ENCODE peak calls at places on chromosomes 7 and 10, in four cellular contexts. T is neural progenitor cell, X is GM23248, V is HCT116. S is an unnamed sample.

GRCh38 chr7:135098391-135098790 is 49.5 kb upstream of the TMEM140 start:
- DNase-seq in V (no peak), T (no peak), X (no peak), S (no peak)

GRCh38 chr10:123681285-123681684 is 15.1 kb downstream of the GPR26 start:
- DNase-seq in T (no peak), V (no peak), X (no peak), S (no peak)

GRCh38 chr7:105218939-105219770 is 169.6 kb downstream of the SRPK2 start:
- DNase-seq in V (no peak), T (no peak), X (no peak), S (no peak)

GRCh38 chr7:67267914-67268313 is 271.3 kb downstream of the TYW1 start:
- DNase-seq in T (peak; percentile 8), X (no peak), V (no peak), S (no peak)

GRCh38 chr10:25174461-25175230 is at the start of gene GPR158:
- DNase-seq in T (peak; percentile 95), X (peak; percentile 82), V (peak; percentile 70), S (no peak)

GRCh38 chr10:132669208-132669861 is 116.6 kb downstream of the NKX6-2 start:
- DNase-seq in T (no peak), V (no peak), X (no peak), S (no peak)

GRCh38 chr10:60420991-60421894 is 31.6 kb upstream of the ANK3 start:
- DNase-seq in T (no peak), V (no peak), X (no peak), S (no peak)

GRCh38 chr10:63504145-63504881 is 16.9 kb upstream of the REEP3 start:
- DNase-seq in V (no peak), X (no peak), T (no peak), S (no peak)

GRCh38 chr10:87545783-87546182 is 41.1 kb downstream of the MINPP1 start:
- DNase-seq in V (no peak), X (peak; percentile 27), T (no peak), S (no peak)

GRCh38 chr10:26839966-26840627 is 20.7 kb downstream of the ABI1 start:
- DNase-seq in X (peak; percentile 58), V (no peak), T (no peak), S (no peak)

GRCh38 chr7:38855867-38856266 is 53.1 kb downstream of the VPS41 start:
- DNase-seq in V (no peak), T (no peak), X (peak; percentile 8), S (no peak)

GRCh38 chr7:55121249-55121648 is 102.4 kb downstream of the EGFR start:
- DNase-seq in T (no peak), V (no peak), X (no peak), S (no peak)

GRCh38 chr10:9060314-9060713 is 1005.8 kb downstream of the GATA3 start:
- DNase-seq in V (no peak), X (no peak), T (no peak), S (no peak)

GRCh38 chr10:30188101-30188500 is 128.7 kb upstream of the JCAD start:
- DNase-seq in V (no peak), T (no peak), X (peak; percentile 23), S (no peak)

GRCh38 chr7:132065973-132066611 is 509.7 kb upstream of the PODXL start:
- DNase-seq in T (peak; percentile 9), V (no peak), X (peak; percentile 44), S (no peak)

GRCh38 chr7:27836525-27836924 is 96.6 kb downstream of the TAX1BP1 start:
- DNase-seq in V (no peak), T (no peak), X (no peak), S (no peak)

GRCh38 chr10:28393956-28394568 is 91.2 kb upstream of the MPP7 start:
- DNase-seq in T (peak; percentile 91), X (peak; percentile 68), V (peak; percentile 69), S (peak; percentile 74)

GRCh38 chr7:10724449-10724848 is 249.2 kb upstream of the PHF14 start:
- DNase-seq in V (no peak), T (no peak), X (no peak), S (no peak)

GRCh38 chr7:102119213-102119651 is 167.4 kb upstream of the SH2B2 start:
- DNase-seq in V (no peak), X (no peak), T (no peak), S (no peak)

GRCh38 chr10:94411304-94411703 is 9.0 kb downstream of the TBC1D12 start:
- DNase-seq in T (no peak), V (no peak), X (no peak), S (no peak)

GRCh38 chr10:62112325-62112724 is 156.3 kb downstream of the RTKN2 start:
- DNase-seq in X (no peak), V (no peak), T (no peak), S (no peak)

GRCh38 chr7:131123991-131124629 is 203.6 kb upstream of the MKLN1 start:
- DNase-seq in V (no peak), X (no peak), T (no peak), S (peak; percentile 96)

GRCh38 chr10:121288011-121288410 is 310.2 kb downstream of the FGFR2 start:
- DNase-seq in V (no peak), T (no peak), X (no peak), S (no peak)

GRCh38 chr7:30450123-30450982 is 28.2 kb downstream of the NOD1 start:
- DNase-seq in V (no peak), X (no peak), T (no peak), S (no peak)

GRCh38 chr7:22728416-22729029 is 1.5 kb downstream of the IL6 start:
- DNase-seq in X (peak; percentile 81), V (peak; percentile 55), T (peak; percentile 51), S (peak; percentile 61)

GRCh38 chr10:86967481-86967941 is 771 bp upstream of the ADIRF start:
- DNase-seq in X (no peak), T (no peak), V (no peak), S (no peak)

GRCh38 chr10:31291123-31291522 is 27.9 kb upstream of the ZEB1 start:
- DNase-seq in T (no peak), V (no peak), X (peak; percentile 7), S (no peak)

GRCh38 chr10:115001506-115002381 is 63.7 kb downstream of the TRUB1 start:
- DNase-seq in X (peak; percentile 65), V (no peak), T (no peak), S (peak; percentile 65)

GRCh38 chr7:18866359-18867036 is 250.9 kb downstream of the TWIST1 start:
- DNase-seq in V (peak; percentile 43), T (no peak), X (peak; percentile 100), S (no peak)

GRCh38 chr7:150799741-150800575 is at the start of gene TMEM176B:
- DNase-seq in T (peak; percentile 32), V (no peak), X (no peak), S (no peak)

GRCh38 chr7:631291-631711 is 95.2 kb upstream of the DNAAF5 start:
- DNase-seq in T (no peak), X (no peak), V (no peak), S (no peak)

GRCh38 chr10:79044846-79045245 is 23.9 kb upstream of the ZMIZ1 start:
- DNase-seq in T (no peak), X (no peak), V (no peak), S (no peak)

GRCh38 chr7:77765906-77766800 is 32.1 kb downstream of the TMEM60 start:
- DNase-seq in V (no peak), T (peak; percentile 2), X (no peak), S (no peak)

GRCh38 chr7:72504057-72504456 is 91.9 kb upstream of the CALN1 start:
- DNase-seq in X (peak; percentile 6), V (no peak), T (no peak), S (no peak)

GRCh38 chr7:71424166-71424803 is 292.3 kb downstream of the GALNT17 start:
- DNase-seq in T (no peak), V (no peak), X (peak; percentile 18), S (no peak)

GRCh38 chr10:3516191-3516590 is 268.8 kb downstream of the KLF6 start:
- DNase-seq in X (no peak), V (no peak), T (peak; percentile 63), S (no peak)

GRCh38 chr10:154348-154747 is 19.1 kb downstream of the ZMYND11 start:
- DNase-seq in X (peak; percentile 25), V (no peak), T (no peak), S (no peak)

DNA sequence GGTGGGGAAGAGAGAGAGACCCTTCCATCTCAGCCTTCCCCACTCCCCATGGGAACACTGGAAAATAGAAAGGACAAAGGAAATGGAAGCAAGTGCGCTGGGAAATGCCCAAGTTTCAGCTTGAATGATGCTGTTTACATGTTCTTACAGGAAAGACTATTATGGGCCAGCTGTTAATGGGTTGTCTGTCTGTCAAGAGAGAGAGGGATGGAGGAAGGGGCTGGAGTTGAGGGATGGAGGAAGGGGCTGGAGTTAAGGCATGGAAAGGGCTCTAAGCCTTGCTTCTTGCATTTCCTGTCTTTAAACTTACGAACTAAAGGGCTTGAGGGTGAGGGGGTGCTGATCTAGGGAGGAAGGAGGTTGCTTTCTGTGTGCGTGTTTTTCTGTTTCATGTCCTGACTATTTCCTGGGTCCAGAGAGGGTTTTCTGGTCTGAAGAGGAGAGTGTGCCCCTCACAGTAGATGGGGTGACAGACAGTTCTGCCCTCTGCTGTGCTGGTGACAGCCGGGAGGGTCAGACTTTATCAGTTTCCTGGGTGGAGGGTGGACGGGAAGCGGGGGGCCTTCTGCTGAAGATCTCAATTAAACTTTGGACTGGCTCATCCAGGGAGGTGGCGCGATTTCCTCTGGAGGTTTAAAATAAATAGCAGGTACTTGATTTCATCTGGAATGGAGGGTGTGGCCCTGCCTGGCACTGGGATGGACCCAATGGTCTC is 30.5 kb downstream of the GRK5 start:
- DNase-seq in V (no peak), T (no peak), X (no peak), S (peak; percentile 8)
- TF ChIP-seq EZH2phosphoT487 in V (no peak), T (no peak), X (no peak), S (no peak)

DNA sequence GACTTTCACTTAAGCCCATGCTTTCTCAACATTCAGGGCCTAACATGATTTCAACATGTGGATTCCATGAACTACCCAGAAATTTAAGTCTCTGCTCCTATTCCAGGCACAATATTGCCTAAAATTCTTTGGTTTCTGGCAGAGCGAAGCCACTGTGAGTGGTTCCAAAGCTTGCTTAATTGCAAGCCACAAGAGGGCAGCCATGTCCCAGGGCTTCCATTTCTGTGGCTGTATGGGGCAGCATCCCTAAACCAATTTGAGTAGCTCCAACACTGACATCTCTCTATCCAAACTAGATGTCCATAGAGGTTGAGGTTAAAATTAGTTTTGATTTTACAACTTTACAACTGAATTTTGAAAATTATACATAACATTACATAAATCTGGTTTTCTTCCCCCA is 56.3 kb upstream of the MDFIC start:
- DNase-seq in X (peak; percentile 71), V (peak; percentile 46), T (peak; percentile 64), S (no peak)
- TF ChIP-seq EZH2phosphoT487 in X (no peak), V (no peak), T (no peak), S (no peak)

GRCh38 chr10:101694674-101695403 is at the start of gene FBXW4:
- DNase-seq in V (no peak), X (peak; percentile 72), T (peak; percentile 73), S (peak; percentile 67)
- TF ChIP-seq EZH2phosphoT487 in V (no peak), X (no peak), T (no peak), S (no peak)

GRCh38 chr10:73785721-73786511 is 510 bp downstream of the ZSWIM8 start:
- DNase-seq in V (no peak), T (peak; percentile 78), X (peak; percentile 82), S (peak; percentile 54)
- TF ChIP-seq EZH2phosphoT487 in V (no peak), T (no peak), X (no peak), S (no peak)